ENCODE peak calls at places on chromosomes 16 and 17, in seven cellular contexts. H is activated CD4-positive, alpha-beta T cell treated with anti-CD3 and anti-CD28 coated beads, Interleukin-2, amount 50 U/mL, for 1 hour; Y is T-helper 1 cell; S is stimulated activated CD4-positive, alpha-beta T cell treated with anti-CD3 and anti-CD28 coated beads, Interleukin-2, amount 100 ng/mL, for 4 hours; V is EH; W is upper lobe of right lung; I is activated T-cell treated with anti-CD3 and anti-CD28 coated beads for 4 hours. B is an unnamed sample.

GRCh38 chr17:63446218-63446980 is at the start of gene CYB561:
- DNase-seq in W (peak; percentile 94), S (peak; percentile 58), Y (peak; percentile 64), I (peak; percentile 38), H (peak; percentile 62), V (peak; percentile 71), B (peak; percentile 29)

GRCh38 chr16:55542459-55543082 is 23.9 kb upstream of the CAPNS2 start:
- DNase-seq in V (peak; percentile 80), I (no peak), S (no peak), Y (no peak), H (no peak), W (no peak), B (peak; percentile 82)

GRCh38 chr16:23650674-23651073 is 9.4 kb downstream of the DCTN5 start:
- DNase-seq in Y (no peak), V (peak; percentile 37), H (no peak), W (no peak), S (no peak), I (no peak), B (peak; percentile 35)

GRCh38 chr17:79627766-79628690 is 17.2 kb upstream of the RBFOX3 start:
- DNase-seq in H (no peak), S (no peak), W (peak; percentile 44), Y (no peak), V (no peak), I (no peak), B (no peak)

GRCh38 chr16:68031951-68032350 is 8.9 kb downstream of the DUS2 start:
- DNase-seq in S (no peak), Y (peak; percentile 12), V (peak; percentile 38), W (no peak), I (no peak), H (no peak), B (peak; percentile 8)

GRCh38 chr16:57941016-57941656 is 29.8 kb downstream of the CNGB1 start:
- DNase-seq in V (no peak), W (peak; percentile 90), H (no peak), I (no peak), Y (no peak), S (no peak), B (peak; percentile 21)

GRCh38 chr16:17397499-17397891 is 73.3 kb downstream of the XYLT1 start:
- DNase-seq in H (no peak), Y (no peak), S (no peak), W (no peak), V (peak; percentile 91), I (no peak), B (peak; percentile 79)

GRCh38 chr16:80947708-80948615 is 58.7 kb downstream of the CMC2 start:
- DNase-seq in H (no peak), V (no peak), Y (peak; percentile 24), I (no peak), S (no peak), W (no peak), B (no peak)

GRCh38 chr17:79549111-79549915 is 61.5 kb downstream of the RBFOX3 start:
- DNase-seq in W (peak; percentile 40), Y (no peak), H (no peak), V (no peak), I (no peak), S (no peak), B (no peak)

GRCh38 chr17:58661499-58661898 is 30.3 kb downstream of the TEX14 start:
- DNase-seq in W (no peak), Y (no peak), V (no peak), H (no peak), I (no peak), S (no peak), B (no peak)

GRCh38 chr16:76947694-76948093 is 243.3 kb upstream of the MON1B start:
- DNase-seq in W (no peak), I (no peak), H (no peak), Y (no peak), S (no peak), V (no peak), B (no peak)

GRCh38 chr16:22683730-22684280 is 130.2 kb upstream of the HS3ST2 start:
- DNase-seq in I (no peak), V (no peak), W (no peak), Y (no peak), H (no peak), S (no peak), B (no peak)

B was measured in astrocyte.